ENCODE peak calls at places on chromosomes 6 and 20, in six cellular contexts. A is caudate nucleus; M is activated CD4-positive, alpha-beta T cell treated with anti-CD3 and anti-CD28 coated beads, Interleukin-2, amount 10 ng/mL, durations not matched to agents 24 days and 14 days; P is body of pancreas; B is AML-193; H is epithelial cell of esophagus. Y is an unnamed sample.

GRCh38 chr6:125415921-125416320 is 114.2 kb upstream of the HDDC2 start:
- DNase-seq in B (no peak), H (peak; percentile 66), A (no peak), M (no peak), P (no peak), Y (no peak)

GRCh38 chr6:25504661-25505060 is 147.4 kb upstream of the SCGN start:
- DNase-seq in P (no peak), H (peak; percentile 84), M (no peak), B (no peak), A (no peak), Y (no peak)

GRCh38 chr6:168332020-168332419 is 12.4 kb upstream of the DACT2 start:
- DNase-seq in A (no peak), P (no peak), B (no peak), M (no peak), H (peak; percentile 9), Y (no peak)

GRCh38 chr6:43981363-43981990 is 145.8 kb downstream of the MRPL14 start:
- DNase-seq in P (peak; percentile 9), B (no peak), A (no peak), M (no peak), H (no peak), Y (no peak)

GRCh38 chr20:20668639-20669038 is 43.8 kb downstream of the RALGAPA2 start:
- DNase-seq in B (peak; percentile 26), A (no peak), P (no peak), M (peak; percentile 47), H (no peak), Y (no peak)

GRCh38 chr6:7107578-7108195 is at the start of gene RREB1:
- DNase-seq in A (peak; percentile 42), P (peak; percentile 65), M (peak; percentile 86), B (peak; percentile 77), H (peak; percentile 55), Y (no peak)

GRCh38 chr6:108163267-108163643 is 2.6 kb upstream of the NR2E1 start:
- DNase-seq in A (no peak), B (no peak), P (no peak), H (peak; percentile 72), M (no peak), Y (no peak)

GRCh38 chr6:30647802-30648460 is 998 bp downstream of the C6orf136 start:
- DNase-seq in P (no peak), A (no peak), M (no peak), B (peak; percentile 77), H (peak; percentile 6), Y (no peak)

GRCh38 chr6:25418463-25419052 is 139.4 kb downstream of the CARMIL1 start:
- DNase-seq in P (no peak), M (no peak), A (no peak), B (no peak), H (no peak), Y (no peak)

GRCh38 chr6:38955876-38956275 is 92.7 kb upstream of the GLP1R start:
- DNase-seq in H (no peak), B (no peak), M (no peak), A (no peak), P (peak; percentile 49), Y (no peak)

GRCh38 chr6:81075974-81076373 is 676.5 kb downstream of the TENT5A start:
- DNase-seq in B (no peak), H (peak; percentile 16), M (no peak), P (no peak), A (no peak), Y (no peak)

GRCh38 chr6:80969439-80969838 is 783.0 kb downstream of the TENT5A start:
- DNase-seq in B (no peak), H (peak; percentile 12), A (no peak), M (no peak), P (no peak), Y (no peak)

GRCh38 chr20:45363611-45364492 is 896 bp downstream of the SYS1 start:
- DNase-seq in P (no peak), A (no peak), H (no peak), M (peak; percentile 56), B (peak; percentile 11), Y (no peak)

GRCh38 chr20:19880256-19881079 is 122.4 kb downstream of the RIN2 start:
- DNase-seq in M (no peak), P (no peak), A (no peak), H (peak; percentile 86), B (no peak), Y (no peak)

GRCh38 chr6:149213829-149214228 is 103.7 kb upstream of the TAB2 start:
- DNase-seq in P (no peak), H (peak; percentile 21), M (no peak), A (no peak), B (no peak), Y (no peak)

GRCh38 chr20:4667836-4668235 is 53.9 kb upstream of the PRND start:
- DNase-seq in A (no peak), M (no peak), P (no peak), H (no peak), B (no peak), Y (no peak)

GRCh38 chr6:3349388-3350251 is 90.9 kb downstream of the PSMG4 start:
- DNase-seq in B (no peak), M (no peak), A (no peak), P (no peak), H (no peak), Y (no peak)

GRCh38 chr20:53561505-53561904 is 32.1 kb downstream of the ZNF217 start:
- DNase-seq in M (no peak), H (no peak), P (no peak), A (no peak), B (no peak), Y (no peak)

GRCh38 chr6:44342489-44342888 is at the start of gene SPATS1:
- DNase-seq in B (no peak), A (no peak), P (peak; percentile 22), M (no peak), H (peak; percentile 15), Y (peak; percentile 9)

GRCh38 chr6:37134622-37135191 is 35.2 kb upstream of the PIM1 start:
- DNase-seq in B (no peak), M (no peak), P (peak; percentile 63), A (no peak), H (peak; percentile 99), Y (no peak)

GRCh38 chr6:16333580-16333979 is 95.2 kb downstream of the GMPR start:
- DNase-seq in M (no peak), P (no peak), B (no peak), A (no peak), H (peak; percentile 94), Y (no peak)

GRCh38 chr6:44012078-44012493 is 115.2 kb downstream of the MRPL14 start:
- DNase-seq in P (no peak), H (peak; percentile 94), B (peak; percentile 95), M (no peak), A (no peak), Y (no peak)

GRCh38 chr20:346640-347316 is at the start of gene NRSN2:
- DNase-seq in M (peak; percentile 74), A (peak; percentile 59), H (no peak), B (no peak), P (peak; percentile 60), Y (peak; percentile 46)

GRCh38 chr6:113654396-113654795 is 202.7 kb upstream of the MARCKS start:
- DNase-seq in P (peak; percentile 96), B (peak; percentile 92), M (no peak), A (peak; percentile 23), H (peak; percentile 99), Y (peak; percentile 81)

GRCh38 chr20:59141818-59142581 is 21.6 kb upstream of the ZNF831 start:
- DNase-seq in P (no peak), A (no peak), M (peak; percentile 70), B (no peak), H (peak; percentile 7), Y (no peak)

GRCh38 chr20:53930651-53931504 is 139.5 kb downstream of the BCAS1 start:
- DNase-seq in A (no peak), H (peak; percentile 83), P (no peak), B (no peak), M (no peak), Y (no peak)

GRCh38 chr6:52261229-52261628 is 16.9 kb upstream of the IL17F start:
- DNase-seq in P (no peak), A (no peak), H (peak; percentile 8), B (no peak), M (no peak), Y (no peak)

GRCh38 chr6:4902363-4902762 is 101.5 kb downstream of the RPP40 start:
- DNase-seq in A (no peak), M (peak; percentile 32), B (peak; percentile 51), P (no peak), H (no peak), Y (no peak)

GRCh38 chr6:47133230-47134000 is 91.3 kb upstream of the ADGRF1 start:
- DNase-seq in A (no peak), P (no peak), M (no peak), B (no peak), H (no peak), Y (no peak)

GRCh38 chr20:63086421-63087235 is 79.9 kb upstream of the BHLHE23 start:
- DNase-seq in A (no peak), B (no peak), M (no peak), H (no peak), P (peak; percentile 4), Y (no peak)

GRCh38 chr6:105433723-105434122 is 30.8 kb upstream of the PREP start:
- DNase-seq in M (no peak), H (peak; percentile 30), B (no peak), A (no peak), P (no peak), Y (no peak)

GRCh38 chr6:161038229-161039003 is 46.8 kb downstream of the MAP3K4 start:
- DNase-seq in A (no peak), M (no peak), H (peak; percentile 92), B (no peak), P (no peak), Y (no peak)

GRCh38 chr20:60055740-60056139 is 97.5 kb downstream of the CDH26 start:
- DNase-seq in M (peak; percentile 84), P (peak; percentile 18), A (no peak), H (peak; percentile 67), B (peak; percentile 88), Y (no peak)

GRCh38 chr6:21874372-21874771 is 280.8 kb downstream of the SOX4 start:
- DNase-seq in P (no peak), B (no peak), M (no peak), A (no peak), H (peak; percentile 26), Y (no peak)

GRCh38 chr20:4297141-4297826 is 281.9 kb upstream of the RNF24 start:
- DNase-seq in A (no peak), M (no peak), H (no peak), P (no peak), B (no peak), Y (no peak)

GRCh38 chr20:25399038-25399430 is 8.4 kb upstream of the ABHD12 start:
- DNase-seq in A (no peak), H (peak; percentile 80), M (peak; percentile 80), P (peak; percentile 49), B (peak; percentile 38), Y (peak; percentile 15)